ENCODE peak calls at places on chromosome 2, in eight cellular contexts. F is fibroblast of mammary gland, G is A549, J is stomach, E is IMR-90, P is sigmoid colon, R is AG09309, Z is B cell. N is an unnamed sample.

GRCh38 chr2:39942970-39943369 is 163.9 kb upstream of the THUMPD2 start:
- DNase-seq in P (no peak), J (no peak), G (no peak), R (peak), F (peak), E (peak), Z (no peak), N (no peak)

GRCh38 chr2:63668000-63668399 is 79.2 kb downstream of the MDH1 start:
- DNase-seq in Z (no peak), G (no peak), E (no peak), R (no peak), P (no peak), J (no peak), F (no peak), N (no peak)

GRCh38 chr2:74006424-74006823 is 21.7 kb downstream of the TET3 start:
- DNase-seq in G (no peak), E (no peak), P (peak), R (no peak), Z (no peak), F (no peak), J (no peak), N (no peak)

GRCh38 chr2:42880738-42881525 is 88.5 kb upstream of the HAAO start:
- DNase-seq in R (no peak), F (no peak), E (no peak), J (no peak), P (no peak), Z (no peak), G (no peak), N (no peak)

GRCh38 chr2:2331905-2332280 is 818 bp upstream of the MYT1L start:
- DNase-seq in R (no peak), G (no peak), P (no peak), J (no peak), F (no peak), E (no peak), Z (no peak), N (no peak)

GRCh38 chr2:216012133-216012829 is 1.1 kb downstream of the MREG start:
- DNase-seq in J (no peak), Z (no peak), E (no peak), P (no peak), R (no peak), G (peak), F (peak), N (no peak)

GRCh38 chr2:177869912-177870311 is 202.7 kb downstream of the PDE11A start:
- DNase-seq in E (no peak), Z (no peak), J (no peak), R (no peak), F (no peak), G (no peak), P (no peak), N (no peak)

GRCh38 chr2:7671312-7671711 is 754.1 kb downstream of the RNF144A start:
- DNase-seq in R (no peak), J (no peak), P (peak), F (no peak), E (no peak), G (no peak), Z (no peak), N (no peak)

GRCh38 chr2:167342769-167343168 is 454.5 kb downstream of the XIRP2 start:
- DNase-seq in P (no peak), F (peak), J (no peak), R (no peak), G (peak), Z (no peak), E (no peak), N (no peak)
- TF ChIP-seq CTCF in P (no peak), F (peak), J (no peak), R (no peak), G (no peak), Z (no peak), E (no peak), N (no peak)

GRCh38 chr2:231613655-231614558 is 21.2 kb downstream of the TEX44 start:
- DNase-seq in F (peak), G (peak), Z (peak), J (peak), R (no peak), P (peak), E (peak), N (peak)
- TF ChIP-seq CTCF in F (no peak), G (peak), Z (peak), J (peak), R (no peak), P (peak), E (peak), N (no peak)

GRCh38 chr2:101795033-101795432 is 97.5 kb downstream of the MAP4K4 start:
- DNase-seq in R (no peak), G (no peak), Z (no peak), P (no peak), F (peak), J (no peak), E (no peak), N (no peak)

GRCh38 chr2:101794141-101794540 is 96.6 kb downstream of the MAP4K4 start:
- DNase-seq in J (no peak), R (no peak), G (no peak), F (no peak), P (no peak), E (no peak), Z (no peak), N (no peak)

GRCh38 chr2:101790856-101791255 is 93.3 kb downstream of the MAP4K4 start:
- DNase-seq in J (no peak), R (peak), Z (no peak), F (peak), G (no peak), P (no peak), E (peak), N (no peak)

GRCh38 chr2:101792208-101792607 is 94.7 kb downstream of the MAP4K4 start:
- DNase-seq in J (no peak), P (no peak), R (no peak), E (no peak), F (no peak), Z (no peak), G (no peak), N (no peak)

DNA sequence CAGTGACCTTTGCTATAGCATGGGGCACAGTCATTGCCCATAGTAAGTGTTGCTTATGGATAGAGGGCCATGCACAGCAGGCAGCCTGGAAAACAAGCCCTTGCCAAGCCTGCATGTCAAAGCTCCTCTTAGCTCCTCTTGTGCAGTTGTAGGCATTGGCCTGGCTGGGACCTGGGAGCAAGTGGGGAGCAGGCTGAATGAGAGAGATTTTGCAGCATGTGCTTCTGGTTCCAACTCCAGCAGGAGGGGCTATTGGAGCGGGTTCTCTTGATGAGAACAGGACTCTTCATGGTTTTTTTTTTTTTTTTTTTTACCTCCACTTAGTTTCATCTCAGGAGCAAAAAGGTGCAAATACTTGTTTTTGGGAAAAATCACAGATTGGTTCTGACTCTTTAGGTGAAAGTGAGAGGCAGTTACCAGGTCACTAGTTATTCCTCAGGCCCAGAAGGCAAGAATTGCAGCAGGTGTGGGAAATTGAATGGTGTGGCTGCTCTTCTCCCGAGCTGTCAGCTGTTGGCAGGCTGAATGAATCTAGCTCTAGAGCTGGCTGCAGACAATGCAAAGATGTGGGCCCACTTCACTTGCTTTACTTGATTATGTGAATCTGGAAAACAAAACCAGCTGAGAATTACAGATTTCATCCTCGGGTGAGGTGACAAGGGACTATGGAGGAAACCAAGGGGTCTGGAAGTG is 95.9 kb downstream of the MAP4K4 start:
- DNase-seq in P (no peak), J (no peak), F (peak), R (no peak), E (no peak), G (peak), Z (no peak), N (no peak)
- TF ChIP-seq CTCF in P (no peak), J (no peak), F (peak), R (peak), E (peak), G (peak), Z (no peak), N (no peak)

DNA sequence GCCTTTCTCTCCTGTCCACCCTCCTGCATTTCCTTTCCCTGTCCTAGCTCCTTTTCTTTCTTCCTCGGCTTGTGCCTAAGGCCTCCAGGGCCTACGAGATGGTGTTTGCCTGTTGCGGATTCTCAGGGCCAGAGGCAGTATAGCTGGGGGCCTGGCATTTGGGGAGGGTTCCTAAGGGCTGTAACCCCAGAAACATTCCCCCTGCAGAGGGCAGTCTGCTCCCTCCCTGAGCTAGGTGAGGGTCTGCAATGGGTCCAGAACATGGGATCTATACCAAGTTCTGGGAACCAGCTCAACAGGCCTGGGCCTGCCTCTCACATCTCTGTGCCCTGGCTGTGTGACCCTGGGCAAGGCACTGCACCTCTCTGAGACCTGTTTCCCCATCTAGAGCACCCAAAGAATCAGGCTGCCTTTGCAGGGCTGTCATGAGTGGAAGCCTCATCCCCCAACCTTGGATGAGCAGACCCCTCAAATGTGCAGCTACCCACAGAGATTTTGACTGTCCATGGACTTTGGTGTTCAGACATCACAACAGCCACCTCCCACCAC is 97.5 kb downstream of the GLI2 start:
- DNase-seq in G (no peak), P (peak), J (no peak), Z (peak), E (no peak), F (no peak), R (no peak), N (no peak)
- TF ChIP-seq CTCF in G (no peak), P (no peak), J (no peak), Z (no peak), E (no peak), F (peak), R (no peak), N (no peak)